ENCODE peak calls at places on chromosomes 4 and X, in seven cellular contexts. H, G, X, Y, E, F and D are unnamed samples.

GRCh38 chr4:53520114-53520513 is 71.2 kb downstream of the LNX1 start:
- DNase-seq in X (no peak), F (no peak), H (no peak), G (no peak), E (peak), Y (no peak), D (no peak)

GRCh38 chrX:152847281-152847680 is 16.4 kb downstream of the NSDHL start:
- DNase-seq in X (no peak), G (no peak), H (no peak), Y (no peak), F (no peak), E (peak), D (no peak)

GRCh38 chr4:37001688-37002436 is 242.7 kb upstream of the NWD2 start:
- DNase-seq in X (no peak), G (no peak), H (no peak), Y (no peak), F (no peak), E (no peak), D (no peak)

GRCh38 chrX:123909498-123909897 is 49.6 kb downstream of the XIAP start:
- DNase-seq in Y (no peak), F (no peak), X (no peak), G (no peak), H (no peak), E (peak), D (no peak)

GRCh38 chr4:158020734-158021346 is 152.0 kb downstream of the GASK1B start:
- DNase-seq in F (no peak), E (peak), H (no peak), G (no peak), Y (no peak), X (no peak), D (no peak)

GRCh38 chr4:31918891-31919290 is 1198.7 kb downstream of the PCDH7 start:
- DNase-seq in X (no peak), G (no peak), H (no peak), F (no peak), Y (no peak), E (peak), D (no peak)

GRCh38 chr4:87011340-87012034 is 76.7 kb downstream of the AFF1 start:
- DNase-seq in G (peak), F (no peak), E (peak), X (no peak), Y (no peak), H (no peak), D (no peak)

GRCh38 chr4:99100876-99101275 is 12.3 kb upstream of the ADH5 start:
- DNase-seq in F (no peak), E (peak), X (no peak), G (no peak), Y (no peak), H (no peak), D (no peak)

GRCh38 chr4:177485528-177485927 is 43.3 kb upstream of the AGA start:
- DNase-seq in X (no peak), H (no peak), F (no peak), G (no peak), E (peak), Y (no peak), D (no peak)

GRCh38 chr4:19494958-19495357 is 756.7 kb upstream of the SLIT2 start:
- DNase-seq in E (peak), H (no peak), F (no peak), X (no peak), Y (no peak), G (no peak), D (no peak)

GRCh38 chrX:136781180-136781797 is 557 bp upstream of the ARHGEF6 start:
- DNase-seq in G (no peak), H (no peak), F (no peak), Y (no peak), E (peak), X (no peak), D (no peak)

GRCh38 chr4:151415978-151416377 is 7.0 kb downstream of the FHIP1A start:
- DNase-seq in X (no peak), F (no peak), H (no peak), E (peak), Y (no peak), G (no peak), D (no peak)

GRCh38 chr4:153154010-153154975 is 50.0 kb upstream of the TRIM2 start:
- DNase-seq in Y (no peak), G (peak), H (no peak), F (no peak), E (peak), X (no peak), D (no peak)

GRCh38 chr4:30718021-30718888 is 1.9 kb upstream of the PCDH7 start:
- DNase-seq in Y (peak), E (no peak), G (peak), H (peak), F (peak), X (peak), D (peak)

GRCh38 chr4:41877020-41877796 is 58.0 kb upstream of the TMEM33 start:
- DNase-seq in Y (no peak), G (no peak), F (no peak), E (no peak), H (no peak), X (no peak), D (no peak)

GRCh38 chr4:41874873-41875272 is 60.4 kb upstream of the TMEM33 start:
- DNase-seq in H (no peak), F (no peak), G (no peak), E (no peak), Y (no peak), X (no peak), D (no peak)

GRCh38 chr4:41878170-41878941 is 56.9 kb upstream of the TMEM33 start:
- DNase-seq in E (no peak), X (no peak), H (no peak), F (no peak), Y (no peak), G (no peak), D (no peak)

GRCh38 chr4:41874398-41874797 is 60.8 kb upstream of the TMEM33 start:
- DNase-seq in Y (no peak), X (no peak), F (no peak), H (no peak), E (no peak), G (no peak), D (no peak)

DNA sequence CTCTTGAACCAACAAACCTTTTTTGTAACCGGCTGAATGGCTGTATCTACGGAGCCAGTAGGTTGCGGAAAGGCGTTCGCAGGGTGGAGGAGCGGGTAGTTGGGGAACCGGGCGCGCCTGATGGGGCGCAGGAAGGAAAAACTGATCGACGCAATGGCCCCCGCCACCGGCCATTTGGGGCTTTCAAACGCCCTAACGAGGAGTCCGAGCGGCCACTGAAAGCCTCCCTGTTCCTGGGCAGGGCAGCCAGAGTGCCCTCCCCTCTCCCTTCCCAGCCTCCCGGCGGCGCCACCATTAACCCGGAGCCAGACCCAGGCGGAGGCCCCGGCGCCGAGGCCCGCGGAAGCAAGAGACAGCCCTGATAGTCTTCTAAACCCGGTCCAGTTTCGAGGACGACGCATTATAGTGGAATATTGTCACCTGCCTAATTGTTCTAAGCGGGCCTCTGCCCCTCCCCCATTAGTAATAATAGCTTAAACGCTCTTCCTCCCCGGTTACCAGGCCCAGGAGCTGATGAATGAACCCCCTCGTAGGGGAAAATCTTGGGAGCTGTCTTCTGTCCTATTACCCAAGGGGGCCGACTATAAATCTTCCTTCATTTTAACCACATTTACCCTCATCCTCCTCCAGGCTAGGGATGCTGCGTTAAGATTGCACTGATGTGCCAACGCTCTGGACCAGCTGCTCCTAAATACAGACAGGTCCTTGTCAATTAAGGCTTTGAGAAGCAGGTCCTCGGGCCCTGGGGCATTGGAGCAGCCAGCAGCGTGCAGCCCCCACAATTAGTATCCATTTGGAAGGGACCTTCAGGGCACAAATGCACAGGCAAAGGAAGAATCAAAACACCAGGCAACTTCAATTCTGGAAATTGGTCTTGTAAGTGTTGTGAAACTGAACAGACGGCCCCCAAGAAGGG is 61.6 kb upstream of the TMEM33 start:
- DNase-seq in H (no peak), G (no peak), X (no peak), F (no peak), Y (no peak), E (no peak), D (no peak)
- TF ChIP-seq CTCF in H (no peak), G (no peak), X (no peak), F (no peak), Y (no peak), E (no peak), D (no peak)

DNA sequence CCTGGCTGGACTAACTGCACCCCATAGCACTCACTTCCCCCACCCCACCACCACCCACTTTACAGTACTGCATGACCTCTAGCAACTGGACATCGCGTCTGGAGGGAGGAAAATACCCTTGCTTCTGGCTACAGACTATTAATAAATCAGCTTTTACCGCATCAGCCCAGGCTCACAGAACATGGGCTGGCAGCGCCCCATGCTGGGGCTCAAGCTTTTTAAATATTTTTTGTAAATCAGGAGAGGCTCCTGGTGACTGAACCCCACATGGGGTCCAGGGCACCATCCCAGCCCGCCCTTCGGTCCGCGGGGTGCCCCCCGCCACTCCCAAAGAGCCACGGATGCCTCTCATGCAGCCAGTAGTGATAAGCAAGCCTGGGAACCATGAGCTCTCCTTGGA is 2.7 kb downstream of the HS6ST2 start:
- DNase-seq in E (no peak), X (no peak), Y (no peak), F (no peak), H (no peak), G (no peak), D (no peak)
- TF ChIP-seq CTCF in E (no peak), X (no peak), Y (no peak), F (no peak), H (no peak), G (no peak), D (no peak)

DNA sequence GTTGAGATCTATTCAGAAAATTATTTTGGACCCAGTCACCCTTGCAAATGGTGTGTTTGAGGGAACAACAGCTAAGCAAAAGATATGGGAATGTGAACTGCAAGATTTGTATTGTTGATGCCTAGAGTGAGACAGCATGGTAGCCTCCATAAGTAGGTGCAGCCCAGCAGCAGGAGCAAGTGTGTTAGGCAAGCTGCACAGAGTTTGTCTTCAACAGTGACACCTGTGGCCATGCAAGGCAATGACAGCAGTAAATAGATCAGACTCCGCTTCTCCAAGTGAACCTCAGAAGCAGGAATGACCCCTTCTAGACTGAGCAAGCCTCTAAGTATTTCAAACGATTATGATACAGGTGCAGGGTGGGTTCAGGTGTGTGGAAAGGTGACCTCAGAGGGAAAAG is 133.4 kb upstream of the MSX1 start:
- DNase-seq in E (no peak), F (no peak), G (no peak), X (no peak), Y (no peak), H (no peak), D (no peak)
- TF ChIP-seq CTCF in E (peak), F (no peak), G (no peak), X (no peak), Y (no peak), H (no peak), D (peak)

GRCh38 chrX:103779156-103779555 is 2.5 kb downstream of the PLP1 start:
- DNase-seq in X (no peak), G (no peak), F (no peak), H (no peak), Y (no peak), E (no peak), D (no peak)

GRCh38 chrX:103773445-103773844 is 3.2 kb upstream of the PLP1 start:
- DNase-seq in X (no peak), F (no peak), G (no peak), Y (no peak), H (no peak), E (no peak), D (no peak)

GRCh38 chrX:103776586-103776985 is at the start of gene PLP1:
- DNase-seq in F (no peak), X (no peak), Y (no peak), E (no peak), G (no peak), H (no peak), D (no peak)

GRCh38 chrX:103774070-103774642 is 2.5 kb upstream of the PLP1 start:
- DNase-seq in F (no peak), E (peak), Y (no peak), X (no peak), G (no peak), H (no peak), D (no peak)
- TF ChIP-seq CTCF in F (peak), E (peak), Y (no peak), X (no peak), G (peak), H (peak), D (no peak)

GRCh38 chr4:75051431-75051830 is 118.5 kb downstream of the PARM1 start:
- DNase-seq in H (no peak), E (no peak), G (no peak), Y (no peak), X (no peak), F (no peak), D (no peak)

GRCh38 chr4:75046226-75046625 is 113.3 kb downstream of the PARM1 start:
- DNase-seq in G (no peak), E (no peak), X (no peak), Y (no peak), F (no peak), H (no peak), D (no peak)

GRCh38 chr4:75042601-75043208 is 109.8 kb downstream of the PARM1 start:
- DNase-seq in Y (no peak), G (peak), F (no peak), H (no peak), E (no peak), X (no peak), D (no peak)

GRCh38 chr4:75046641-75047040 is 113.7 kb downstream of the PARM1 start:
- DNase-seq in H (no peak), X (no peak), Y (no peak), F (no peak), G (no peak), E (no peak), D (no peak)

GRCh38 chr4:75048208-75048879 is 115.4 kb downstream of the PARM1 start:
- DNase-seq in F (no peak), X (no peak), G (no peak), E (no peak), Y (no peak), H (no peak), D (no peak)
- TF ChIP-seq CTCF in F (no peak), X (no peak), G (no peak), E (no peak), Y (no peak), H (no peak), D (no peak)

DNA sequence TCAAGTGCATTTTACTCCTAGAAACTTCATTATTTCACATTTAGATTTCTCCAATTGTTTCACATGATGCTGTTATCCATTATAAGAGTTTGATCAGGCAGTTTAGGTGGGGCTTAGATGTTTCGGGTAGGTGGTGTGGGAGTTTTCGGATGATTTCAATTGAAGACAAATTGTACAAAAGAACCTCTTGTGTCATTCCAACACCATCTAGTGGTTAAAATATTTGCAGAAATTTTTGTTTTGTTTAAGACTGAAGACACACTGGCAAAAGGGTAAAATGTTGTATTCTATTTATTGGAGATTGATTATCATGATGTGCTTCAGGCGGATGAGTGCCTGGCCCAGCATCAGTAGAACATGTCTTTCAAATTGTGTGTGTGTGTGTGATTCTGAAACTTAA is 212.7 kb downstream of the SH3BGRL start:
- DNase-seq in E (peak), F (no peak), G (no peak), Y (no peak), H (no peak), X (no peak), D (no peak)
- TF ChIP-seq CTCF in E (peak), F (no peak), G (no peak), Y (no peak), H (no peak), X (no peak), D (no peak)

DNA sequence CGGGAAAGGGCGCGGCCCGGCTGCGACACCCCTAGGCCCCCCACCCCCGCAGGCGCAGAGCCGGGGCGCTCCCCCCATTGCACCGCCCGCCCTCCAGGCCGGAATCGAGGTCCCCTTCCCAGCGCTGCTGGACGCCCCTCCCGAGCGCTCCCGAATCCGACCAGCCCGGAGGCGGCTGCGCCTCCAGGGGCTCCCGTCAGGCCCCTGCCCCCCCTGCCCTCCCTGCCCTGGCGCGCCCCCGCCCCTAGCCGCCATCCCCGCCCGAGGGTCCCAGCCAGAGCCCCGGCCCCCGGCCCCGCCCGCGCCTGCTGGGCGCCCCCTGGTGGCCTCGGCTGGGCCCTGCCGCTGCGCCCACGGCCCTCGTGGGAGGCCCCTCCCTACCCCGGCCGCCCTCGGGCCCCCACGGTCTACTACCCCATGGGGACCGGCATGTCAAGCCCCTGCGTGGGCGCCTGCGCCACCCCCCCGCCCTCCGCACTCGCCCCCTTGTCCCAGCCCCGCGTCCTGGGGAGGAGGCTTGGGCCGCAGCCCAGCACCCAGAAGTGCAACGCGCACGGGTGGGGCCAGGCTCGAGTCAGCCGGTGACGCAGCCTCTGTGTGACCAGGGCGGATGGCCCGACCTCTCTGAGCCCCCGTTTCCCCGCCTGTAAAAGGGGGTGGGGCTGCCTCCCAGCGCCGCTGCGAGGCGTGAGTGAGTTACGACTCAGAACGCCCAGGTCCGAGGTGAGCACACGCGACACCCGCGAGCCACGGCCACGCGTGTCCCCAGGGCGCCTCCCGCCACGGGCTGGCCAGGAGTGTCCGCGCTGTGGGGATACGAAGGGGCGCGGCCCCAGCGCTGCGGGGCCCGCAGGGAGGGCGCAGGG is 104.9 kb downstream of the FAM53A start:
- DNase-seq in E (peak), F (peak), H (peak), G (peak), X (peak), Y (peak), D (peak)
- TF ChIP-seq CTCF in E (peak), F (peak), H (peak), G (peak), X (peak), Y (no peak), D (peak)

GRCh38 chr4:5822617-5823016 is 70.3 kb downstream of the CRMP1 start:
- DNase-seq in Y (no peak), F (no peak), G (no peak), H (no peak), X (no peak), E (no peak), D (no peak)
- TF ChIP-seq CTCF in Y (no peak), F (no peak), G (no peak), H (no peak), X (no peak), E (no peak), D (no peak)

GRCh38 chr4:113979973-113980615 is 647 bp upstream of the ARSJ start:
- DNase-seq in H (no peak), Y (no peak), F (no peak), E (peak), G (no peak), X (no peak), D (no peak)
- TF ChIP-seq CTCF in H (no peak), Y (no peak), F (no peak), E (no peak), G (no peak), X (no peak), D (no peak)

GRCh38 chr4:8168232-8168631 is 9.6 kb upstream of the ABLIM2 start:
- DNase-seq in X (no peak), G (no peak), H (no peak), F (no peak), Y (no peak), E (no peak), D (no peak)
- TF ChIP-seq CTCF in X (no peak), G (no peak), H (no peak), F (no peak), Y (no peak), E (peak), D (no peak)